ENCODE peak calls at places on chromosome 22, in four cellular contexts. W, F, M and K are unnamed samples.

GRCh38 chr22:33326540-33327295 is 268.5 kb upstream of the SYN3 start:
- DNase-seq in W (no peak), F (no peak), M (no peak), K (no peak)

GRCh38 chr22:35986085-35986484 is 42.5 kb downstream of the RBFOX2 start:
- DNase-seq in W (peak), F (no peak), M (no peak), K (peak)

GRCh38 chr22:17400305-17400704 is 31.0 kb downstream of the CECR2 start:
- DNase-seq in W (no peak), F (no peak), M (no peak), K (no peak)

GRCh38 chr22:38132794-38133193 is 22.3 kb upstream of the BAIAP2L2 start:
- DNase-seq in W (no peak), F (no peak), M (no peak), K (no peak)

GRCh38 chr22:46653596-46653995 is 33.4 kb downstream of the GRAMD4 start:
- DNase-seq in W (no peak), F (no peak), M (no peak), K (no peak)

GRCh38 chr22:31075961-31076360 is 5.2 kb upstream of the SMTN start:
- DNase-seq in W (no peak), F (peak), M (no peak), K (peak)

GRCh38 chr22:49956914-49957825 is 3.4 kb upstream of the PIM3 start:
- DNase-seq in W (no peak), F (no peak), M (no peak), K (no peak)

GRCh38 chr22:44583854-44584253 is 85.8 kb upstream of the RTL6 start:
- DNase-seq in W (no peak), F (peak), M (no peak), K (no peak)

GRCh38 chr22:45503816-45504702 is 1.4 kb downstream of the FBLN1 start:
- DNase-seq in W (peak), F (peak), M (no peak), K (peak)